ENCODE peak calls at places on chromosomes 16 and 17, in six cellular contexts. J is lower leg skin; A is anterior cingulate cortex; O is stimulated activated CD4-positive, alpha-beta T cell treated with anti-CD3 and anti-CD28 coated beads, Interleukin-15, amount 100 ng/mL, for 1 hour; C is GM10248; Q is GM23338. K is an unnamed sample.

GRCh38 chr16:27499659-27500055 is 50.1 kb downstream of the GTF3C1 start:
- DNase-seq in O (no peak), Q (no peak), A (peak; percentile 22), J (no peak), C (no peak), K (no peak)

GRCh38 chr17:47778184-47778635 is 43.4 kb downstream of the OSBPL7 start:
- DNase-seq in C (no peak), Q (peak; percentile 58), O (no peak), A (no peak), J (no peak), K (no peak)

GRCh38 chr17:1420163-1420562 is 20.1 kb upstream of the YWHAE start:
- DNase-seq in A (no peak), J (no peak), O (no peak), C (no peak), Q (no peak), K (no peak)

GRCh38 chr17:83131268-83132011 is 52.0 kb downstream of the METRNL start:
- DNase-seq in A (no peak), O (no peak), C (no peak), Q (no peak), J (no peak), K (no peak)

GRCh38 chr17:79980246-79981043 is 55.2 kb downstream of the TBC1D16 start:
- DNase-seq in A (no peak), Q (no peak), C (no peak), J (no peak), O (no peak), K (no peak)

GRCh38 chr16:64880994-64881393 is 240.9 kb downstream of the CDH11 start:
- DNase-seq in O (no peak), C (no peak), Q (no peak), J (no peak), A (no peak), K (no peak)

GRCh38 chr17:27339836-27340550 is 46.1 kb downstream of the WSB1 start:
- DNase-seq in J (no peak), C (no peak), A (no peak), Q (no peak), O (no peak), K (peak; percentile 47)

GRCh38 chr17:41650794-41651624 is 26.6 kb upstream of the KRT17 start:
- DNase-seq in O (no peak), J (no peak), C (no peak), A (no peak), Q (no peak), K (no peak)

GRCh38 chr16:73058616-73059409 is 10.9 kb upstream of the ZFHX3 start:
- DNase-seq in J (no peak), Q (peak; percentile 75), A (no peak), C (peak; percentile 51), O (no peak), K (peak; percentile 60)

GRCh38 chr16:57838161-57838560 is 35.9 kb upstream of the KIFC3 start:
- DNase-seq in O (no peak), J (no peak), Q (no peak), A (no peak), C (no peak), K (no peak)

GRCh38 chr17:70687421-70687820 is 518.1 kb downstream of the KCNJ2 start:
- DNase-seq in A (no peak), C (no peak), J (no peak), Q (no peak), O (no peak), K (no peak)

GRCh38 chr16:87824016-87824990 is 45.0 kb downstream of the SLC7A5 start:
- DNase-seq in Q (no peak), O (no peak), J (no peak), C (no peak), A (no peak), K (no peak)

GRCh38 chr16:72043539-72043938 is 10.8 kb upstream of the HP start:
- DNase-seq in A (no peak), Q (no peak), O (no peak), J (no peak), C (no peak), K (no peak)

GRCh38 chr17:49575524-49576120 is at the start of gene NXPH3:
- DNase-seq in J (no peak), O (peak; percentile 62), A (peak; percentile 24), C (peak; percentile 84), Q (peak; percentile 88), K (peak; percentile 67)

GRCh38 chr17:5821057-5821456 is 236.7 kb upstream of the NLRP1 start:
- DNase-seq in A (no peak), C (no peak), Q (no peak), J (no peak), O (no peak), K (peak; percentile 31)

GRCh38 chr16:67086829-67087228 is 22.9 kb upstream of the PHAF1 start:
- DNase-seq in Q (no peak), J (no peak), O (no peak), C (no peak), A (no peak), K (no peak)

GRCh38 chr17:35170968-35171771 is 23.0 kb downstream of the SLC35G3 start:
- DNase-seq in C (peak; percentile 53), Q (no peak), O (no peak), J (no peak), A (no peak), K (peak; percentile 11)

K was measured in GM12865.